ENCODE peak calls at places on chromosome 11, in seven cellular contexts. E is esophagus muscularis mucosa, X is A549, Y is tibial nerve, Q is ovary, V is SK-N-SH, P is H1. O is an unnamed sample.
A peak's percentile ranks its signal among the peaks of the same experiment; 100 is the strongest.

GRCh38 chr11:13098067-13098466 is 89.0 kb downstream of the RASSF10 start:
- DNase-seq in E (peak; percentile 74), X (no peak), Y (no peak), Q (no peak), V (no peak), P (no peak), O (peak; percentile 51)

GRCh38 chr11:32297629-32298028 is 137.7 kb downstream of the WT1 start:
- DNase-seq in E (no peak), X (peak; percentile 57), Y (no peak), Q (no peak), V (peak; percentile 38), P (no peak), O (no peak)

GRCh38 chr11:2898366-2899079 is 12.9 kb upstream of the CDKN1C start:
- DNase-seq in E (peak; percentile 94), X (no peak), Y (peak; percentile 67), Q (peak; percentile 14), V (no peak), P (no peak), O (no peak)

GRCh38 chr11:19936461-19936860 is 223.8 kb downstream of the DBX1 start:
- DNase-seq in E (no peak), X (no peak), Y (no peak), Q (no peak), V (no peak), P (no peak), O (no peak)

GRCh38 chr11:83569134-83569805 is 283.1 kb upstream of the CCDC90B start:
- DNase-seq in E (no peak), X (no peak), Y (no peak), Q (no peak), V (no peak), P (no peak), O (no peak)

GRCh38 chr11:13303668-13304649 is 26.4 kb downstream of the BMAL1 start:
- DNase-seq in E (no peak), X (no peak), Y (peak; percentile 17), Q (no peak), V (no peak), P (no peak), O (peak; percentile 53)

GRCh38 chr11:131932584-131933360 is 562.4 kb downstream of the NTM start:
- DNase-seq in E (no peak), X (no peak), Y (no peak), Q (no peak), V (no peak), P (no peak), O (peak; percentile 32)

GRCh38 chr11:113553905-113554304 is 78.7 kb upstream of the DRD2 start:
- DNase-seq in E (no peak), X (no peak), Y (no peak), Q (no peak), V (peak; percentile 35), P (no peak), O (no peak)

GRCh38 chr11:69471329-69472052 is 10.0 kb upstream of the LINC01488 start:
- DNase-seq in E (no peak), X (no peak), Y (no peak), Q (no peak), V (no peak), P (no peak), O (no peak)

GRCh38 chr11:665707-666281 is 28.7 kb downstream of the DRD4 start:
- DNase-seq in E (no peak), X (no peak), Y (no peak), Q (peak; percentile 29), V (no peak), P (no peak), O (no peak)

GRCh38 chr11:45880772-45881570 is 4.5 kb upstream of the MAPK8IP1 start:
- DNase-seq in E (no peak), X (no peak), Y (no peak), Q (peak; percentile 50), V (peak; percentile 83), P (no peak), O (no peak)

GRCh38 chr11:45881708-45882368 is 3.6 kb upstream of the MAPK8IP1 start:
- DNase-seq in E (no peak), X (no peak), Y (no peak), Q (no peak), V (peak; percentile 55), P (no peak), O (no peak)

GRCh38 chr11:45877845-45878244 is 7.6 kb upstream of the MAPK8IP1 start:
- DNase-seq in E (no peak), X (no peak), Y (no peak), Q (no peak), V (no peak), P (no peak), O (no peak)

GRCh38 chr11:45877221-45877620 is 8.2 kb upstream of the MAPK8IP1 start:
- DNase-seq in E (no peak), X (no peak), Y (no peak), Q (no peak), V (no peak), P (no peak), O (no peak)

DNA sequence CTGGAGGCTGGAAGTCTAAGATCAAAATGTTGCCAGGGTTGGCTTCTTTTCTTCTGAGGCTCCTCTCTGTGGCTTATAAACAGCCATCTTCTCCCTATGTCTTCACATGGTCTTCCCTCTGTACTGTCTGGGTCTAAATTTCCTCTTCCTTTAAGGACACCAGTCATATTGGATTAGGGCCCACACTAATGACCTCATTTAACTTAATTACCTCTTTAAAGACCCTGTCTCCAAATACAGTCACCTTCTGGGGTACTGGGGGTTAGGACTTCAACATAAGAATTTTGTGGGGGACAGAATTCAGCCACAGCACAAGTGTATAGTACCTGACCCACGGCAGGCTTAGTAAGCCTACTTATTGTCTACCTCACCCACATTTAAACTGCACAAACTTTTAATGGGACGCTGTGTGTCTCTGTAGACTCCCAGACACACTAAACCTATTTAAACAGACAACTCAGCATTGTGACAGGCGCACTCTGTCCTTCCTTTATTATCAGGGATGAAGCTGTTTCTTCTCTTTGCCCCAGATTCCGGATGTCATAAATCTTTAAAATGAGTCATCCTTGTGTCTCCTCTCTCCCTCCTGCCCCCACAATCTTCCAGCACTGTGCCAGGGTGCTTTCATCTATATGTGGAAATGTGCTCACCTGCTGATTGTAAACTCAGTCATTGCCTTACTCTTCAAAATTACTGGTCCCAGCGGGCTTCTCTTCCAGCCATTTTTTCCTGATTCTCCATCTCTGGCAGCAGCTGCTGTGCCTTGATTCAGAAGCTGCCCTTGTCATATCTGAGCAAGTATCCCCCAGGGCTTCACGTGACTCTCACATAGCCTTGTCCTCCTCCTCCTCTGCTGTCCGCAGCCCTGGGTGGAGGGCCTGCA is 5.4 kb upstream of the MAPK8IP1 start:
- DNase-seq in E (no peak), X (no peak), Y (no peak), Q (no peak), V (no peak), P (no peak), O (no peak)
- H3K4me3 ChIP-seq in E (no peak overlapping the region), X (no peak overlapping the region), Y (no peak overlapping the region), Q (no peak overlapping the region), V (no peak overlapping the region), P (no peak overlapping the region), O (no peak overlapping the region)

GRCh38 chr11:120399312-120399711 is 63.1 kb downstream of the ARHGEF12 start:
- DNase-seq in E (no peak), X (no peak), Y (no peak), Q (no peak), V (no peak), P (no peak), O (no peak)

GRCh38 chr11:120401506-120401905 is 65.3 kb downstream of the ARHGEF12 start:
- DNase-seq in E (no peak), X (no peak), Y (no peak), Q (no peak), V (no peak), P (no peak), O (no peak)

GRCh38 chr11:120398184-120398583 is 62.0 kb downstream of the ARHGEF12 start:
- DNase-seq in E (no peak), X (no peak), Y (no peak), Q (no peak), V (no peak), P (no peak), O (no peak)

GRCh38 chr11:120403966-120404365 is 67.8 kb downstream of the ARHGEF12 start:
- DNase-seq in E (no peak), X (no peak), Y (no peak), Q (no peak), V (no peak), P (no peak), O (no peak)

DNA sequence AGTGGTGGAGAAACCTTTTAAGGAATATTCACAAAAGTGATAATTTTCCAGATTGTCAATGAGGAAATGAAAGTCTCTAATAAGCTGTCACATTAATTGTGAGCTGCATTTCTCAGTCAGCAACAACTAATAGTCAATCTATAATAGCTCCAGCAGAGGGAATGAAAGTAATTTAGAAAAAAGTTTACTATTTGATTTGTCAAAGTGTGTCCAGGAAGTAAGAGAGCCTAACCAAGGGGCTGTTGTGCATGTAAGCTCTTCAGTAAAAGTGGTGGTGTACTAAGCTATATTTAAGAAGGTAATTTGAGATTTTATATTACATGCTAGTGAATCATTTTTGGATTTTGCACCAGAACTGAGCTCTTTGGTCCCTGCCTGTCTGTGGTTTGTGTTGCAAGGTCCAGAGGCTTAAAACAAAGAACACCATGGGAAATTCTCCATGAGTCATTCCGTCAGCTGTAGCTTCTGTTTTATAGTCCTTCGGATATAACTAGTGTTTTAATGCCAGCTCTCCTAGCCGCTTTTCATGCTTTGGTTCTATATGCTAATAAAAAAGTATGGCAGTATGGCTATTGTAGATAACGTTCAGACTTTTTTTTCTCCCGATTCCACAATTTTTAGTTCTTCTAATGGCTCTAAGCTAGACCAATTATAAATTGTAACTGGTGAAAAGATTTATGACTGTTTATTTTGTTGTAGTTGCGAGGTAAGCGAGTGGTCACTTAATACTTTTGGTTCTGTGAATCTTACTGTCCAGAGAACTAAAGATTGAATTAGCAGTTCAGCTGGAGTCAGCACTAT is 64.6 kb downstream of the ARHGEF12 start:
- DNase-seq in E (no peak), X (peak; percentile 19), Y (peak; percentile 33), Q (no peak), V (no peak), P (no peak), O (peak; percentile 43)
- TF ChIP-seq EP300 in E (no peak), X (no peak), Y (no peak), Q (no peak), V (peak; percentile 66), P (no peak), O (no peak)

DNA sequence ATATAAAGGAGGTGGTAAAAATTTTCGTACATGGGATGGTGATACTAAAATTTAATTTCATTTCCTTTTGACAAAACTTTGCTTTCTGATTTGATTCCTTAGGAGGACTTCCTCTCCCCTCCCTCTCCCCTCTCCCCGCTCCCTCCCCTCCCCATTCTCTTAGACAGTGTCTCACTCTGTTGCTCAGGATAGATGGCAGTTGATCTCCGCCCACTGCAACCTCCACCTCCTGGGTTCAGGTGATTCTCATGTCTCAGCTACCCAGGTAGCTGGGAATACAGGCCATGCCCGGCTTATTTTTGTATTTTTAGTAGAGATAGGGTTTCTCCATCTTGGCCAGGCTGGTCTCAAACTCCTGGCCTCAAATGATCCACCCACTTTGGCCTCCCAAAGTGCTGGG is 15.9 kb downstream of the TRIM44 start:
- DNase-seq in E (no peak), X (no peak), Y (no peak), Q (no peak), V (no peak), P (no peak), O (no peak)
- H3K4me1 ChIP-seq in E (peaks cover 43% of the 10 kb centered on the region), X (peaks cover 8% of the 10 kb centered on the region), Y (no peaks in the 10 kb centered on the region), Q (peaks cover 8% of the 10 kb centered on the region), V (peaks cover 29% of the 10 kb centered on the region), P (no peaks in the 10 kb centered on the region), O (peaks cover 16% of the 10 kb centered on the region)

DNA sequence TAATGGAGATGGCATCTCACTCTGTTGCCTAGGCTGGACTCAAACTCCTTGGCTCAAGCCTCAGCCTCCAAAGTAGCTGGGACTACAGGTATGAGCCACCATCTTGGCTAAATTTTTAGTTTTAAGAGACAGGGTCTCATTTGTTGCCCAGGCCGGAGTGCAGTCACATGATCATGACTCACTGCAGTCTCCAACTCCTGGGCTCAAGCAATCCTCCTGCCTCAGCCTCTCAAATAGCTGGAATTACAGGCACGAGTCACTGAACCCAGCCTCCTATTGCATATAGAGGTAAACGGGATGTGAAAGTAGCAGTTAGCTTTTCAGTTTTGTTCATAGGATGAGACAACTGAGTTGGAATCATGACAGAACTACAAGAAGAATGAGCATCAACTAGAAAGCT is 9.5 kb upstream of the NAALAD2 start:
- DNase-seq in E (no peak), X (no peak), Y (no peak), Q (no peak), V (no peak), P (no peak), O (no peak)
- H3K4me3 ChIP-seq in E (no peak overlapping the region), X (no peak overlapping the region), Y (no peak overlapping the region), Q (no peak overlapping the region), V (no peak overlapping the region), P (no peak overlapping the region), O (no peak overlapping the region)